ENCODE peak calls at places on chromosome 17, in six cellular contexts. One of them, this sample, is unnamed.

GRCh38 chr17:81518113-81518784 is 5.7 kb upstream of the ACTG1 start:
- DNase-seq in tibial nerve: no peak
- DNase-seq in cardiac muscle cell: peak
- DNase-seq in osteocyte: peak
- DNase-seq in GM12865: peak
- DNase-seq in GM13976: no peak
- DNase-seq in this sample: no peak

GRCh38 chr17:46736100-46736499 is 82.4 kb downstream of the WNT3 start:
- DNase-seq in tibial nerve: no peak
- DNase-seq in cardiac muscle cell: no peak
- DNase-seq in osteocyte: no peak
- DNase-seq in GM12865: peak
- DNase-seq in GM13976: no peak
- DNase-seq in this sample: no peak

GRCh38 chr17:82709676-82710498 is 6.6 kb upstream of the FN3KRP start:
- DNase-seq in tibial nerve: no peak
- DNase-seq in cardiac muscle cell: no peak
- DNase-seq in osteocyte: no peak
- DNase-seq in GM12865: no peak
- DNase-seq in GM13976: no peak
- DNase-seq in this sample: no peak

GRCh38 chr17:65559802-65560627 is 1.4 kb downstream of the AXIN2 start:
- DNase-seq in tibial nerve: no peak
- DNase-seq in cardiac muscle cell: peak
- DNase-seq in osteocyte: no peak
- DNase-seq in GM12865: no peak
- DNase-seq in GM13976: peak
- DNase-seq in this sample: peak

GRCh38 chr17:45112559-45113423 is 19.5 kb downstream of the PLCD3 start:
- DNase-seq in tibial nerve: no peak
- DNase-seq in cardiac muscle cell: no peak
- DNase-seq in osteocyte: no peak
- DNase-seq in GM12865: no peak
- DNase-seq in GM13976: no peak
- DNase-seq in this sample: no peak

GRCh38 chr17:9052921-9053320 is 31.6 kb downstream of the NTN1 start:
- DNase-seq in tibial nerve: no peak
- DNase-seq in cardiac muscle cell: no peak
- DNase-seq in osteocyte: no peak
- DNase-seq in GM12865: no peak
- DNase-seq in GM13976: no peak
- DNase-seq in this sample: no peak

GRCh38 chr17:44501866-44502265 is 1.3 kb downstream of the GPATCH8 start:
- DNase-seq in tibial nerve: no peak
- DNase-seq in cardiac muscle cell: peak
- DNase-seq in osteocyte: no peak
- DNase-seq in GM12865: peak
- DNase-seq in GM13976: no peak
- DNase-seq in this sample: no peak

GRCh38 chr17:76408037-76408849 is 23.8 kb downstream of the SPHK1 start:
- DNase-seq in tibial nerve: peak
- DNase-seq in cardiac muscle cell: peak
- DNase-seq in osteocyte: no peak
- DNase-seq in GM12865: peak
- DNase-seq in GM13976: peak
- DNase-seq in this sample: peak

GRCh38 chr17:10754109-10754508 is 24.3 kb upstream of the TMEM220 start:
- DNase-seq in tibial nerve: no peak
- DNase-seq in cardiac muscle cell: peak
- DNase-seq in osteocyte: no peak
- DNase-seq in GM12865: peak
- DNase-seq in GM13976: peak
- DNase-seq in this sample: peak

DNA sequence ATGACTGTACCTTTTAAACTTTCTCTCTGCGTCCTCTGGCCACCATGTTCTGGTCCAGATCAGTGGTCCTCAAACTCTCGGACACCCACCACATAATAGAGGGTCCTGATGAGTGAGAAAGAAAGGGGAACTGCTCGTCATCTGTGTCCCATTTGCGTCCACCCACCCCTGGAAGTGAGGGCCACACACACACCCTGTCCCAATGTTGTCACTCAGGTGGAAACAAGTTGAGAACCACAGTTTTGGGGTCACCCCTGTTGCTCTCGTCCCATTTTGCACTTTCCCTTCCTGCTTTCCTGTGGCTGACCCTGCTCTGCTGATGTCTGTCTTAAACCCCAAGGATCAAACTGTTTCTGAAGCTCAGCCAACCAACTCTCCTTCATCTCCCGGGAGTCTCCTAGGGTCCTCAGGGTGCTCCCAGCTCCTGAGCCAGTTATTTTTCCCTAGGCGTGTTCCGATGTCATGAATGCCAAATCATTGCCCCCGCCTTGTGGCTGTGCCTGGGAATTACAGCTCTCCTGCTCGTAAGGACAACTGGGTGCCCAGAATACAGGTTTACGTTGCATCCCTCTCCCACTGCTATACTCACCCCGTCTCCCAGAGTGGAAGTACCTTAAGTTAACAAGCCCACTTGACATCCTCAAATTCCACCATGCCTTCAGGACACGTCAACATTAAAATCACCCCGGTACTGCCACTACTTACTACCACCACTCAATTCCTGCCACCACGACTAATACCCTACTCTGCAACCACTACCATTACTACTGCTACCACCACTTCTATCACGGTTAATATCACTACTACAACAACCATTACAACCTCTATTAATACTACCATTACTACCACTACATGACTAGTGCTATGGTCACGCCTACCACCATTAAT is 26.0 kb upstream of the HNF1B start:
- DNase-seq in tibial nerve: peak
- DNase-seq in cardiac muscle cell: peak
- DNase-seq in osteocyte: peak
- DNase-seq in GM12865: peak
- DNase-seq in GM13976: no peak
- DNase-seq in this sample: no peak
- TF ChIP-seq CTCF in tibial nerve: no peak
- TF ChIP-seq CTCF in cardiac muscle cell: peak
- TF ChIP-seq CTCF in osteocyte: peak
- TF ChIP-seq CTCF in GM12865: peak
- TF ChIP-seq CTCF in GM13976: peak
- TF ChIP-seq CTCF in this sample: peak

GRCh38 chr17:32445497-32445896 is 1.2 kb downstream of the PSMD11 start:
- DNase-seq in tibial nerve: no peak
- DNase-seq in cardiac muscle cell: no peak
- DNase-seq in osteocyte: no peak
- DNase-seq in GM12865: no peak
- DNase-seq in GM13976: no peak
- DNase-seq in this sample: no peak

GRCh38 chr17:32445075-32445427 is 741 bp downstream of the PSMD11 start:
- DNase-seq in tibial nerve: no peak
- DNase-seq in cardiac muscle cell: peak
- DNase-seq in osteocyte: no peak
- DNase-seq in GM12865: peak
- DNase-seq in GM13976: no peak
- DNase-seq in this sample: no peak

GRCh38 chr17:32445976-32446375 is 1.7 kb downstream of the PSMD11 start:
- DNase-seq in tibial nerve: no peak
- DNase-seq in cardiac muscle cell: no peak
- DNase-seq in osteocyte: no peak
- DNase-seq in GM12865: peak
- DNase-seq in GM13976: no peak
- DNase-seq in this sample: no peak

GRCh38 chr17:32443827-32444300 is 446 bp upstream of the PSMD11 start:
- DNase-seq in tibial nerve: no peak
- DNase-seq in cardiac muscle cell: no peak
- DNase-seq in osteocyte: no peak
- DNase-seq in GM12865: no peak
- DNase-seq in GM13976: no peak
- DNase-seq in this sample: no peak

DNA sequence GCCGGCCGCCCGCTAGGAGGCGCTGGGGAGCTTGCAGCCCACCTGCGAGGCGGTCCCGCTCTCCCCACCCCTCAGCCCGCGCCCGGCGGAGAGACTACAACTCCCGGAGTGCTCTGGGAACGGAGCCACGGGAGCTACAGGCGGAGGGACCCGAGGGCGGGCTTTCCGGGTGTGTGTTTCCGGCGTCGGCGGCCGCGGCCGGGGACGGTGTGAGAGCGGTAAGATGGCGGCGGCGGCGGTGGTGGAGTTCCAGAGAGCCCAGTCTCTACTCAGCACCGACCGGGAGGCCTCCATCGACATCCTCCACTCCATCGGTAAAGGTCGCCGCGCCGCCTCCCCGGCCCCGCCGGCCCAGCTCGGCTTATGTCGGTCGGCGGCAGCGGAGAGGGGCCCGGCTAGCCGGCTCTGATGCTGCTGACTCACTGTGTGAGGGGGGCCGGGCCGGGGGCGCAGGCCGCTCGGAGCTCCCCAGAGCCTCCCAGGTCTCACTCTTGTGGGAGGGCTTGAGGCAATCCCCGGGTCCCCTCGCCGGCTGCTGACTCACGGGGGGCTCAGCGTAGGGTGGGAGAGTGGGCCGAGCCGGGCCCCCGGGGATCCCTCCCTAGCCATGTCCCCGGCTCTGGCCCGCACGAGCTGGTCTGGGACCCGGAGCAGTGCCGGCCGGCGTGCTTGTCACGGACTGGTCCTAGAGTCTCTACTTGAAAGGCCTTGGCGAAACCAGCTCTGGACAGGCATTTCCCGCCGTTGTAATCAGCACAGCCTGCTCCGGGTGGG is at the start of gene PSMD11:
- DNase-seq in tibial nerve: peak
- DNase-seq in cardiac muscle cell: peak
- DNase-seq in osteocyte: peak
- DNase-seq in GM12865: peak
- DNase-seq in GM13976: peak
- DNase-seq in this sample: peak
- TF ChIP-seq CTCF in tibial nerve: peak
- TF ChIP-seq CTCF in cardiac muscle cell: peak
- TF ChIP-seq CTCF in osteocyte: peak
- TF ChIP-seq CTCF in GM12865: peak
- TF ChIP-seq CTCF in GM13976: peak
- TF ChIP-seq CTCF in this sample: peak

DNA sequence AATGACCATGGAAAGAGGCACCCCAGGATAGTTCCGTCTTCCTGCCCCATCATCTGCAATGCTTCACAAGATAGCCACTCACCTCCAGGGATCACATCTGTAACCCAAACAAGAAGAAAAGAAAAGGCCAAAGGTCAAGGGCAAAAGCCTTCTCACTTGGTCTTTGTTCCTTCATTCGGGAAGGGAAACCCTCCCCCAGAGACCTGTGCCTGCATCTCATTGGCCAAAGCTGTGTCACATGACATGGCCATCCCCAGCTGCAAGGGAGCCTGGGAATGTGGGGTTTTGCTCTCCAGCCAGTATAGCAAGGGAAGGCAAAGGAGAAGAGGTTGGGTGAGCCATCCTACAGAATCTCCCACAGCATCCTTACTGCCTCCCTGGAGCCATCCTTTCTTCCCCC is 47.9 kb downstream of the NOL11 start:
- DNase-seq in tibial nerve: no peak
- DNase-seq in cardiac muscle cell: no peak
- DNase-seq in osteocyte: no peak
- DNase-seq in GM12865: no peak
- DNase-seq in GM13976: no peak
- DNase-seq in this sample: no peak
- TF ChIP-seq CTCF in tibial nerve: no peak
- TF ChIP-seq CTCF in cardiac muscle cell: no peak
- TF ChIP-seq CTCF in osteocyte: no peak
- TF ChIP-seq CTCF in GM12865: no peak
- TF ChIP-seq CTCF in GM13976: no peak
- TF ChIP-seq CTCF in this sample: no peak

DNA sequence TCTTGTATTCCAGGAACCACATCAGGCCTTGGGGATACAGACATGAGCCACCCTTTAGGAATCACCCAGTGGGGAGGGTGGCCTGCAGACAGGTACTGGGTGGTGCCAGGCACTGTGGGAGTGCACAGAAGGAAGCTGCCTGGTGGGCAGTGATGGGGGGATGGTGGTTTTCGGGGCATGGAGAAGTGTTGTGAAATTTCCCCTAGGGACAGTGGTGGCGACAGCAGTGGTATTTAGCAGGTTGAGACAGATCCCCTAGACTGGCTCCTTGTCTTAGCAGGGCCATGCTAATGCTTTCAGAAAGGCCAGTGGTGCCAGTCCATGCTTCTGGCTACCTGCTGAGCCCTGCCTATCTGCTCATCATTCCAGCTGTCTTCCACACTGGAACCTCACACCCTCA is 129.6 kb downstream of the SPACA3 start:
- DNase-seq in tibial nerve: no peak
- DNase-seq in cardiac muscle cell: no peak
- DNase-seq in osteocyte: no peak
- DNase-seq in GM12865: no peak
- DNase-seq in GM13976: no peak
- DNase-seq in this sample: no peak
- TF ChIP-seq CTCF in tibial nerve: no peak
- TF ChIP-seq CTCF in cardiac muscle cell: no peak
- TF ChIP-seq CTCF in osteocyte: no peak
- TF ChIP-seq CTCF in GM12865: no peak
- TF ChIP-seq CTCF in GM13976: no peak
- TF ChIP-seq CTCF in this sample: no peak

This sample was measured in GM13977.